ENCODE peak calls at places on chromosomes 12 and 14, in eight cellular contexts. U is stimulated activated CD8-positive, alpha-beta memory T cell treated with anti-CD3 and anti-CD28 coated beads, Interleukin-12 subunit alpha, Interleukin-12 subunit beta, amount 100 ng/mL, for 1 hour; R is HEK293T; A is substantia nigra; X is stimulated activated CD4-positive, alpha-beta T cell treated with anti-CD3 and anti-CD28 coated beads, TNF-alpha, amount 100 ng/mL, for 4 hours; T is activated CD8-positive, alpha-beta memory T cell treated with anti-CD3 and anti-CD28 coated beads for 48 hours; G is GM12891; O is T-cell. H is an unnamed sample.

GRCh38 chr12:27163048-27163715 is 80.8 kb upstream of the C12orf71 start:
- DNase-seq in A (no peak), O (no peak), R (no peak), T (no peak), U (no peak), X (no peak), G (no peak), H (no peak)

GRCh38 chr14:101965145-101965531 is 765 bp downstream of the DYNC1H1 start:
- DNase-seq in G (peak; percentile 56), U (peak; percentile 36), T (peak; percentile 32), A (peak; percentile 78), O (peak; percentile 36), X (no peak), R (peak; percentile 55), H (no peak)

GRCh38 chr14:77023001-77023996 is 5.2 kb downstream of the IRF2BPL start:
- DNase-seq in G (no peak), A (no peak), T (no peak), R (peak; percentile 48), O (no peak), U (no peak), X (no peak), H (no peak)

GRCh38 chr12:48995061-48995879 is 3.9 kb downstream of the DDN start:
- DNase-seq in A (peak; percentile 74), X (no peak), R (peak; percentile 93), T (no peak), O (no peak), G (peak; percentile 73), U (no peak), H (no peak)

GRCh38 chr12:3184485-3184884 is 107.3 kb downstream of the TSPAN9 start:
- DNase-seq in O (no peak), A (no peak), T (no peak), X (no peak), U (no peak), G (no peak), R (no peak), H (no peak)

GRCh38 chr14:105070760-105071137 is 5.5 kb upstream of the GPR132 start:
- DNase-seq in T (no peak), R (no peak), U (no peak), G (no peak), A (no peak), X (no peak), O (no peak), H (no peak)

GRCh38 chr12:120470150-120470817 is 736 bp upstream of the SRSF9 start:
- DNase-seq in T (no peak), R (peak; percentile 33), U (no peak), X (no peak), O (no peak), A (no peak), G (no peak), H (no peak)

GRCh38 chr14:101017209-101017608 is 113.7 kb upstream of the RTL1 start:
- DNase-seq in U (no peak), A (no peak), O (no peak), X (no peak), G (no peak), R (no peak), T (no peak), H (no peak)

GRCh38 chr12:13425766-13426165 is 229.2 kb downstream of the EMP1 start:
- DNase-seq in O (no peak), G (no peak), T (no peak), A (no peak), R (no peak), X (no peak), U (no peak), H (no peak)

GRCh38 chr12:97404549-97404948 is 58.1 kb upstream of the RMST start:
- DNase-seq in O (no peak), A (peak; percentile 0), T (no peak), U (no peak), X (no peak), R (peak; percentile 59), G (peak; percentile 24), H (peak; percentile 46)

GRCh38 chr14:73783107-73783727 is 68.4 kb upstream of the PTGR2 start:
- DNase-seq in U (no peak), O (no peak), T (no peak), X (no peak), G (no peak), A (no peak), R (no peak), H (no peak)

GRCh38 chr12:12357697-12358476 is 1.0 kb downstream of the BORCS5 start:
- DNase-seq in T (no peak), R (no peak), O (no peak), X (no peak), A (no peak), U (no peak), G (no peak), H (no peak)

GRCh38 chr14:44914849-44915248 is 46.9 kb downstream of the KLHL28 start:
- DNase-seq in U (no peak), T (no peak), G (no peak), A (no peak), O (no peak), X (no peak), R (no peak), H (no peak)

GRCh38 chr12:96131230-96131788 is 62.9 kb upstream of the ELK3 start:
- DNase-seq in X (no peak), O (no peak), A (no peak), U (no peak), R (no peak), T (no peak), G (no peak), H (no peak)

GRCh38 chr12:22018860-22019259 is 27.2 kb upstream of the CMAS start:
- DNase-seq in O (no peak), U (no peak), T (no peak), R (no peak), A (no peak), X (no peak), G (no peak), H (no peak)

GRCh38 chr14:53947452-53948180 is 9.0 kb downstream of the BMP4 start:
- DNase-seq in X (no peak), O (no peak), A (no peak), G (no peak), T (no peak), R (no peak), U (no peak), H (no peak)

GRCh38 chr12:96386794-96387193 is 13.4 kb downstream of the CDK17 start:
- DNase-seq in X (no peak), T (no peak), A (no peak), O (no peak), R (no peak), U (no peak), G (no peak), H (no peak)

GRCh38 chr14:75446447-75446846 is 18.6 kb downstream of the JDP2 start:
- DNase-seq in U (no peak), T (no peak), X (no peak), O (no peak), A (no peak), G (no peak), R (no peak), H (no peak)

GRCh38 chr12:54624316-54625279 is 10.1 kb downstream of the LACRT start:
- DNase-seq in G (no peak), T (no peak), O (no peak), A (no peak), X (no peak), U (no peak), R (no peak), H (no peak)

GRCh38 chr14:21261824-21262223 is 7.4 kb downstream of the HNRNPC start:
- DNase-seq in O (no peak), U (no peak), G (no peak), R (no peak), A (no peak), T (no peak), X (no peak), H (no peak)

GRCh38 chr12:6345319-6346071 is 3.6 kb upstream of the TNFRSF1A start:
- DNase-seq in X (no peak), A (no peak), R (no peak), O (no peak), T (no peak), U (no peak), G (no peak), H (no peak)

GRCh38 chr14:52906141-52906601 is 44.7 kb downstream of the FERMT2 start:
- DNase-seq in A (no peak), O (no peak), U (no peak), R (no peak), T (no peak), X (no peak), G (no peak), H (no peak)

GRCh38 chr14:100192672-100193416 is 33.4 kb upstream of the DEGS2 start:
- DNase-seq in X (peak; percentile 99), T (peak; percentile 100), U (peak; percentile 99), A (peak; percentile 100), O (peak; percentile 99), R (peak; percentile 99), G (peak; percentile 100), H (peak; percentile 94)

GRCh38 chr12:1927751-1928351 is 9.4 kb upstream of the CACNA2D4 start:
- DNase-seq in U (no peak), G (no peak), R (no peak), O (no peak), X (no peak), T (no peak), A (no peak), H (no peak)

GRCh38 chr12:93484315-93484981 is 17.1 kb downstream of the MRPL42 start:
- DNase-seq in T (no peak), R (no peak), O (no peak), A (no peak), U (no peak), G (no peak), X (no peak), H (no peak)